ENCODE peak calls at places on chromosomes 11 and 22, in five cellular contexts. One of them, this sample, is unnamed.
A peak's percentile ranks its signal among the peaks of the same experiment; 100 is the strongest.

GRCh38 chr11:129458756-129459535 is 83.3 kb downstream of the BARX2 start:
- DNase-seq in MM.1S: no peak
- DNase-seq in IMR-90: no peak
- DNase-seq in neural progenitor cell: no peak
- DNase-seq in MCF 10A: no peak
- DNase-seq in this sample: no peak

GRCh38 chr11:44605068-44605708 is 39.7 kb downstream of the CD82 start:
- DNase-seq in IMR-90: no peak
- DNase-seq in MCF 10A: no peak
- DNase-seq in MM.1S: no peak
- DNase-seq in neural progenitor cell: no peak
- DNase-seq in this sample: no peak

GRCh38 chr11:112537846-112538330 is 277.2 kb upstream of the PLET1 start:
- DNase-seq in MM.1S: no peak
- DNase-seq in IMR-90: no peak
- DNase-seq in MCF 10A: no peak
- DNase-seq in neural progenitor cell: no peak
- DNase-seq in this sample: no peak

GRCh38 chr22:23800297-23801237 is 13.8 kb downstream of the SMARCB1 start:
- DNase-seq in neural progenitor cell: no peak
- DNase-seq in IMR-90: no peak
- DNase-seq in MM.1S: no peak
- DNase-seq in MCF 10A: no peak
- DNase-seq in this sample: peak; percentile 10

GRCh38 chr22:36839356-36840073 is 21.3 kb upstream of the NCF4 start:
- DNase-seq in IMR-90: peak; percentile 9
- DNase-seq in neural progenitor cell: no peak
- DNase-seq in MCF 10A: no peak
- DNase-seq in MM.1S: no peak
- DNase-seq in this sample: no peak

GRCh38 chr11:110130642-110131238 is 37.5 kb downstream of the ZC3H12C start:
- DNase-seq in IMR-90: peak; percentile 67
- DNase-seq in MM.1S: no peak
- DNase-seq in neural progenitor cell: peak; percentile 93
- DNase-seq in MCF 10A: no peak
- DNase-seq in this sample: no peak

GRCh38 chr11:43278302-43278956 is 33.4 kb upstream of the API5 start:
- DNase-seq in MCF 10A: peak; percentile 28
- DNase-seq in neural progenitor cell: peak; percentile 68
- DNase-seq in MM.1S: peak; percentile 10
- DNase-seq in IMR-90: peak; percentile 23
- DNase-seq in this sample: peak; percentile 46

GRCh38 chr11:106463796-106464201 is 386.3 kb downstream of the AASDHPPT start:
- DNase-seq in neural progenitor cell: no peak
- DNase-seq in IMR-90: peak; percentile 65
- DNase-seq in MM.1S: no peak
- DNase-seq in MCF 10A: no peak
- DNase-seq in this sample: no peak

GRCh38 chr11:35211952-35212351 is 73.0 kb downstream of the CD44 start:
- DNase-seq in MCF 10A: no peak
- DNase-seq in IMR-90: no peak
- DNase-seq in neural progenitor cell: no peak
- DNase-seq in MM.1S: no peak
- DNase-seq in this sample: no peak

GRCh38 chr11:23555085-23555484 is 694.8 kb upstream of the CCDC179 start:
- DNase-seq in neural progenitor cell: no peak
- DNase-seq in MM.1S: no peak
- DNase-seq in MCF 10A: no peak
- DNase-seq in IMR-90: peak; percentile 76
- DNase-seq in this sample: no peak

GRCh38 chr11:1479006-1479677 is 7.4 kb downstream of the MOB2 start:
- DNase-seq in MM.1S: no peak
- DNase-seq in MCF 10A: no peak
- DNase-seq in IMR-90: no peak
- DNase-seq in neural progenitor cell: no peak
- DNase-seq in this sample: no peak

GRCh38 chr11:75536786-75537629 is 11.3 kb upstream of the GDPD5 start:
- DNase-seq in MCF 10A: peak; percentile 67
- DNase-seq in neural progenitor cell: no peak
- DNase-seq in IMR-90: peak; percentile 41
- DNase-seq in MM.1S: no peak
- DNase-seq in this sample: no peak

GRCh38 chr11:68430801-68431200 is 29.8 kb upstream of the PPP6R3 start:
- DNase-seq in neural progenitor cell: no peak
- DNase-seq in MCF 10A: no peak
- DNase-seq in IMR-90: no peak
- DNase-seq in MM.1S: no peak
- DNase-seq in this sample: no peak

This sample was measured in H7.